ENCODE peak calls at places on chromosomes 13 and 19, in four cellular contexts. One of them, this sample, is unnamed.

GRCh38 chr19:39237200-39238184 is 7.3 kb downstream of the IFNL3 start:
- DNase-seq in AG08396: no peak
- DNase-seq in GM12865: peak; percentile 83
- DNase-seq in GM04504: no peak
- DNase-seq in this sample: no peak

GRCh38 chr13:91623151-91623550 is 224.7 kb downstream of the GPC5 start:
- DNase-seq in AG08396: no peak
- DNase-seq in GM12865: no peak
- DNase-seq in GM04504: no peak
- DNase-seq in this sample: no peak

GRCh38 chr19:42201489-42202289 is 15.8 kb downstream of the DEDD2 start:
- DNase-seq in AG08396: no peak
- DNase-seq in GM12865: peak; percentile 78
- DNase-seq in GM04504: no peak
- DNase-seq in this sample: no peak

GRCh38 chr19:3612901-3613741 is 6.4 kb upstream of the TBXA2R start:
- DNase-seq in AG08396: no peak
- DNase-seq in GM12865: no peak
- DNase-seq in GM04504: no peak
- DNase-seq in this sample: no peak

GRCh38 chr19:4086336-4086953 is 19.7 kb upstream of the ZBTB7A start:
- DNase-seq in AG08396: no peak
- DNase-seq in GM12865: no peak
- DNase-seq in GM04504: no peak
- DNase-seq in this sample: no peak

GRCh38 chr19:15288146-15288963 is 44.0 kb downstream of the BRD4 start:
- DNase-seq in AG08396: no peak
- DNase-seq in GM12865: peak; percentile 54
- DNase-seq in GM04504: no peak
- DNase-seq in this sample: no peak

GRCh38 chr19:33271246-33272021 is 30.9 kb downstream of the CEBPA start:
- DNase-seq in AG08396: no peak
- DNase-seq in GM12865: no peak
- DNase-seq in GM04504: no peak
- DNase-seq in this sample: no peak

GRCh38 chr13:99894835-99895427 is 76.6 kb downstream of the ZIC5 start:
- DNase-seq in AG08396: no peak
- DNase-seq in GM12865: no peak
- DNase-seq in GM04504: no peak
- DNase-seq in this sample: no peak

GRCh38 chr19:38655148-38655824 is 7.8 kb downstream of the ACTN4 start:
- DNase-seq in AG08396: no peak
- DNase-seq in GM12865: peak; percentile 85
- DNase-seq in GM04504: no peak
- DNase-seq in this sample: peak; percentile 55

GRCh38 chr19:47499863-47500830 is 14.7 kb downstream of the NAPA start:
- DNase-seq in AG08396: no peak
- DNase-seq in GM12865: no peak
- DNase-seq in GM04504: no peak
- DNase-seq in this sample: no peak

GRCh38 chr13:48626726-48627451 is 26.8 kb upstream of the CYSLTR2 start:
- DNase-seq in AG08396: no peak
- DNase-seq in GM12865: no peak
- DNase-seq in GM04504: no peak
- DNase-seq in this sample: peak; percentile 49

GRCh38 chr19:51138549-51138979 is 3.5 kb upstream of the SIGLEC7 start:
- DNase-seq in AG08396: no peak
- DNase-seq in GM12865: no peak
- DNase-seq in GM04504: no peak
- DNase-seq in this sample: no peak

GRCh38 chr13:39379118-39379517 is 223.9 kb downstream of the LHFPL6 start:
- DNase-seq in AG08396: no peak
- DNase-seq in GM12865: peak; percentile 80
- DNase-seq in GM04504: no peak
- DNase-seq in this sample: no peak

GRCh38 chr13:102311901-102312300 is 89.9 kb downstream of the FGF14 start:
- DNase-seq in AG08396: no peak
- DNase-seq in GM12865: peak; percentile 7
- DNase-seq in GM04504: no peak
- DNase-seq in this sample: no peak

GRCh38 chr19:916645-917322 is 349 bp upstream of the KISS1R start:
- DNase-seq in AG08396: no peak
- DNase-seq in GM12865: no peak
- DNase-seq in GM04504: no peak
- DNase-seq in this sample: no peak

GRCh38 chr19:2500861-2501260 is 24.9 kb downstream of the GADD45B start:
- DNase-seq in AG08396: no peak
- DNase-seq in GM12865: no peak
- DNase-seq in GM04504: no peak
- DNase-seq in this sample: no peak

GRCh38 chr19:41226053-41226873 is 7.2 kb downstream of the AXL start:
- DNase-seq in AG08396: peak; percentile 92
- DNase-seq in GM12865: no peak
- DNase-seq in GM04504: peak; percentile 85
- DNase-seq in this sample: peak; percentile 75

GRCh38 chr13:109381546-109382180 is 404.7 kb downstream of the IRS2 start:
- DNase-seq in AG08396: peak; percentile 48
- DNase-seq in GM12865: no peak
- DNase-seq in GM04504: peak; percentile 70
- DNase-seq in this sample: peak; percentile 88

GRCh38 chr13:48009298-48009697 is 8.2 kb upstream of the SUCLA2 start:
- DNase-seq in AG08396: peak; percentile 37
- DNase-seq in GM12865: no peak
- DNase-seq in GM04504: peak; percentile 68
- DNase-seq in this sample: peak; percentile 66

GRCh38 chr13:98807774-98808173 is 55.3 kb upstream of the SLC15A1 start:
- DNase-seq in AG08396: no peak
- DNase-seq in GM12865: no peak
- DNase-seq in GM04504: no peak
- DNase-seq in this sample: no peak

GRCh38 chr13:109336730-109337129 is 449.7 kb downstream of the IRS2 start:
- DNase-seq in AG08396: peak; percentile 35
- DNase-seq in GM12865: no peak
- DNase-seq in GM04504: peak; percentile 47
- DNase-seq in this sample: peak; percentile 92

GRCh38 chr13:48853381-48854102 is 122.2 kb upstream of the FNDC3A start:
- DNase-seq in AG08396: no peak
- DNase-seq in GM12865: peak; percentile 9
- DNase-seq in GM04504: no peak
- DNase-seq in this sample: peak; percentile 10

GRCh38 chr13:112719016-112719415 is 29.2 kb downstream of the ATP11A start:
- DNase-seq in AG08396: no peak
- DNase-seq in GM12865: no peak
- DNase-seq in GM04504: no peak
- DNase-seq in this sample: peak; percentile 76

GRCh38 chr13:73025212-73026012 is 33.4 kb upstream of the KLF5 start:
- DNase-seq in AG08396: no peak
- DNase-seq in GM12865: no peak
- DNase-seq in GM04504: no peak
- DNase-seq in this sample: peak; percentile 38

GRCh38 chr13:44013666-44014291 is 134.1 kb downstream of the LACC1 start:
- DNase-seq in AG08396: peak; percentile 33
- DNase-seq in GM12865: no peak
- DNase-seq in GM04504: peak; percentile 38
- DNase-seq in this sample: peak; percentile 79

GRCh38 chr19:39830847-39831246 is 3.1 kb downstream of the DYRK1B start:
- DNase-seq in AG08396: no peak
- DNase-seq in GM12865: no peak
- DNase-seq in GM04504: no peak
- DNase-seq in this sample: no peak

This sample was measured in astrocyte.